ENCODE peak calls at places on chromosomes 3 and 15, in four cellular contexts. V, E, A and I are unnamed samples. For H3K4me1, the result is how much of the 10 kb centered on the place peaks cover.

GRCh38 chr15:43127752-43128151 is 5.6 kb upstream of the TMEM62 start:
- DNase-seq in V (no peak), A (no peak), E (no peak), I (no peak)

GRCh38 chr15:38636597-38636996 is 72.0 kb upstream of the RASGRP1 start:
- DNase-seq in A (no peak), E (no peak), V (no peak), I (no peak)

GRCh38 chr3:158261371-158261991 is 151.6 kb downstream of the RSRC1 start:
- DNase-seq in E (no peak), V (no peak), A (no peak), I (no peak)

GRCh38 chr15:73806698-73807483 is 53.7 kb upstream of the INSYN1 start:
- DNase-seq in E (no peak), A (no peak), V (no peak), I (no peak)

GRCh38 chr3:128794067-128794768 is 68.2 kb downstream of the RAB7A start:
- DNase-seq in A (no peak), E (no peak), V (no peak), I (peak)

GRCh38 chr3:120659834-120660233 is 22.2 kb downstream of the HGD start:
- DNase-seq in A (no peak), V (no peak), E (no peak), I (no peak)

GRCh38 chr15:48564690-48565089 is 80.8 kb downstream of the FBN1 start:
- DNase-seq in A (no peak), V (no peak), E (no peak), I (no peak)

GRCh38 chr3:82143661-82144405 is 382.4 kb upstream of the GBE1 start:
- DNase-seq in E (no peak), V (no peak), A (no peak), I (no peak)

GRCh38 chr3:175192536-175192935 is 333.4 kb downstream of the NAALADL2 start:
- DNase-seq in E (no peak), V (no peak), A (no peak), I (no peak)

GRCh38 chr15:88529021-88529630 is 17.4 kb downstream of the DET1 start:
- DNase-seq in V (no peak), A (no peak), E (no peak), I (no peak)

GRCh38 chr3:30282052-30282708 is 324.2 kb upstream of the TGFBR2 start:
- DNase-seq in V (no peak), E (no peak), A (no peak), I (peak)

GRCh38 chr3:173725507-173725906 is 328.0 kb downstream of the NLGN1 start:
- DNase-seq in A (no peak), V (no peak), E (no peak), I (no peak)

GRCh38 chr15:33154366-33155166 is 39.9 kb downstream of the FMN1 start:
- DNase-seq in E (peak), V (peak), A (no peak), I (no peak)

GRCh38 chr3:21783834-21784233 is 32.8 kb upstream of the ZNF385D start:
- DNase-seq in A (no peak), E (no peak), V (no peak), I (no peak)

GRCh38 chr15:75861750-75862402 is 18.6 kb downstream of the UBE2Q2 start:
- DNase-seq in A (no peak), V (no peak), E (no peak), I (no peak)

GRCh38 chr3:71564361-71564760 is 19.2 kb downstream of the FOXP1 start:
- DNase-seq in V (peak), A (no peak), E (no peak), I (no peak)

GRCh38 chr3:86990734-86991481 is at the start of gene VGLL3:
- DNase-seq in V (peak), A (no peak), E (peak), I (peak)

GRCh38 chr15:95825672-95826387 is 504.7 kb upstream of the NR2F2 start:
- DNase-seq in A (no peak), E (no peak), V (no peak), I (no peak)

GRCh38 chr15:28871168-28871567 is 14.6 kb upstream of the APBA2 start:
- DNase-seq in E (no peak), A (no peak), V (no peak), I (no peak)

GRCh38 chr3:154132777-154133375 is 11.7 kb downstream of the ARHGEF26 start:
- DNase-seq in E (no peak), A (no peak), V (no peak), I (no peak)

GRCh38 chr3:122676759-122677158 is 3.9 kb upstream of the PARP14 start:
- DNase-seq in E (no peak), V (no peak), A (no peak), I (no peak)

GRCh38 chr3:42351221-42351620 is 59.2 kb downstream of the LYZL4 start:
- DNase-seq in E (no peak), V (peak), A (no peak), I (no peak)

GRCh38 chr3:133381346-133382109 is 18.3 kb upstream of the BFSP2 start:
- DNase-seq in V (no peak), A (no peak), E (no peak), I (no peak)

GRCh38 chr3:16545413-16546185 is 32.1 kb upstream of the RFTN1 start:
- DNase-seq in V (no peak), E (no peak), A (no peak), I (no peak)

GRCh38 chr3:179971280-179971679 is 65.5 kb downstream of the PEX5L start:
- DNase-seq in E (no peak), V (no peak), A (no peak), I (no peak)

GRCh38 chr3:31235062-31235704 is 297.5 kb upstream of the STT3B start:
- DNase-seq in V (no peak), E (no peak), A (no peak), I (no peak)

GRCh38 chr3:45817788-45818523 is 21.6 kb upstream of the SLC6A20 start:
- DNase-seq in A (no peak), E (peak), V (peak), I (peak)

GRCh38 chr3:112629425-112629824 is 11.5 kb downstream of the CCDC80 start:
- DNase-seq in A (no peak), V (peak), E (no peak), I (peak)

GRCh38 chr3:83321891-83322290 is 1560.4 kb upstream of the GBE1 start:
- DNase-seq in V (no peak), A (no peak), E (no peak), I (no peak)

GRCh38 chr15:68378595-68378994 is 53.4 kb downstream of the ITGA11 start:
- DNase-seq in A (no peak), V (no peak), E (no peak), I (no peak)

GRCh38 chr15:40743921-40744809 is 10.9 kb downstream of the RMDN3 start:
- DNase-seq in E (no peak), A (no peak), V (no peak), I (no peak)

GRCh38 chr15:89161666-89162065 is 59.7 kb downstream of the RLBP1 start:
- DNase-seq in A (no peak), V (no peak), E (no peak), I (no peak)

GRCh38 chr3:126941721-126942270 is 41.1 kb upstream of the PLXNA1 start:
- DNase-seq in V (no peak), E (no peak), A (no peak), I (no peak)

GRCh38 chr3:112602217-112602838 is 38.6 kb downstream of the CCDC80 start:
- DNase-seq in A (no peak), E (no peak), V (no peak), I (no peak)

GRCh38 chr3:181239456-181239855 is 249.9 kb upstream of the DNAJC19 start:
- DNase-seq in E (no peak), V (no peak), A (no peak), I (no peak)

GRCh38 chr3:119310052-119310451 is 15.9 kb downstream of the ARHGAP31 start:
- DNase-seq in A (no peak), V (peak), E (no peak), I (peak)

GRCh38 chr3:71944482-71944881 is 159.5 kb upstream of the PROK2 start:
- DNase-seq in E (no peak), A (no peak), V (no peak), I (no peak)

GRCh38 chr15:34336947-34337556 is 529 bp downstream of the SLC12A6 start:
- DNase-seq in E (no peak), V (no peak), A (no peak), I (no peak)

GRCh38 chr3:128875556-128876120 is 3.8 kb upstream of the ACAD9 start:
- DNase-seq in A (no peak), E (peak), V (no peak), I (no peak)

DNA sequence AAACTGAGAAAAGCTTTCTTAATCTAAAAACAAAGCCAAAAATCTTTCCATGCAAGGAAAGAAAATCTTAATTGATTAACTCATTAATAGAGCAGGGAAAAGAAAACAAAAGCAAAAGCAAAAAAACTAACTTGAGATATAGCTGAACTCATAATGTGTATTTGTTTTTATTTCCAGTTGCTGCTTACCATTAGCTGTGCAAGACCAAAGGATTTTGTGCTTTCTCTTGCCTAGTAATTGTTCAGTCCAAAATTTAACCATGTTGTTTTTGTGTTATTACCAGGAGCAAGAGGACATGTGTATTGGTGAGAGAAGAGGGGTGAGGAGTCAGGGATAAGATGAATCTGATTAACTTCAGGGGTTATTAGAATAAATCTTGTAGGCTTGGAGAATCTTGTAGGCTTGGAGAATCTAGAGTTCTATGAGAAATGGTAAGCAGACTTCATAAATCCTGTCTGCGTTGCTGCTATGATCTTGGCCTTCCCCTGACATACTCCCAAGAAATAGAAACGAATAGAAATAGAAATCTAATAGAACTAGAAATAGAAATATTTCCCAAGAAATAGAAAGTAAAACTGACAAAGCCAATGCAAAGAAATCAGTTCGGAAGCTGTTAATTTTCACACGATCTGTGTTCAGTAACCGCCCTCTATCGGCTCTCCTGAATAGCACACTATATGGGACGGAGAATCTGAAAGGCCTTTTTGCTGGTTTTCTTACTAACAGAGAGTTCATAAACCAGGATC is 72.6 kb upstream of the TNFSF10 start:
- DNase-seq in E (no peak), A (no peak), V (peak), I (no peak)
- H3K27ac ChIP-seq in E (peak), A (peak), V (peak), I (peak)

GRCh38 chr15:67063689-67064606 is 1.5 kb upstream of the SMAD3 start:
- DNase-seq in E (peak), V (no peak), A (no peak), I (no peak)
- H3K4me3 ChIP-seq in E (peak), V (peak), A (no peak), I (no peak)

GRCh38 chr15:63371297-63371918 is 10.2 kb downstream of the CA12 start:
- DNase-seq in E (no peak), V (peak), A (no peak), I (no peak)

GRCh38 chr15:63372018-63372705 is 9.5 kb downstream of the CA12 start:
- DNase-seq in E (no peak), A (no peak), V (peak), I (peak)

GRCh38 chr15:63373866-63374548 is 7.6 kb downstream of the CA12 start:
- DNase-seq in E (no peak), V (no peak), A (no peak), I (no peak)

GRCh38 chr15:63373330-63373729 is 8.3 kb downstream of the CA12 start:
- DNase-seq in V (no peak), E (no peak), A (no peak), I (no peak)

GRCh38 chr15:63372753-63373152 is 8.9 kb downstream of the CA12 start:
- DNase-seq in V (no peak), E (no peak), A (no peak), I (no peak)
- H3K4me1 ChIP-seq in V (under half), E (under half), A (half or more), I (under half)

DNA sequence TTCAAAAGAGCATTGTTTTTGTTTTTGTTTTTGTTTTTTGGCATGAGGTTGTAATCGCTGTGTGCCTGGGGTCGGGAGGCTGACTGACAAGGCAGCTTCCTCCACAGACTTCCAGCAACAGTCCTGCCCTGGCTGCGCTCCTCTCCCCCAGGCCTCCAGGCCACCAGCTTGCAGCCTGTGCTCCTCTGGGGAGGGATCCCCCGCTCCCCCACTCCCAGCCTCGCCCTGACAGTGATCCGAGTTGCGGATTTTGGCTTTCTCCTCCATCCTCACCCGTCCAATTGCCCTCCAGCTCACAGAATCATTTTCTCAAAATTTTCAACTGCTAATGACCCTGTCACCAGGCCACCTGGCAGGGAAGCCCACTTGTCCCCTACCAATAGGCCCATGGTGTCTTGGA is 36.5 kb upstream of the PCSK6 start:
- DNase-seq in V (no peak), E (no peak), A (no peak), I (no peak)
- H3K27ac ChIP-seq in V (no peak), E (no peak), A (no peak), I (no peak)

DNA sequence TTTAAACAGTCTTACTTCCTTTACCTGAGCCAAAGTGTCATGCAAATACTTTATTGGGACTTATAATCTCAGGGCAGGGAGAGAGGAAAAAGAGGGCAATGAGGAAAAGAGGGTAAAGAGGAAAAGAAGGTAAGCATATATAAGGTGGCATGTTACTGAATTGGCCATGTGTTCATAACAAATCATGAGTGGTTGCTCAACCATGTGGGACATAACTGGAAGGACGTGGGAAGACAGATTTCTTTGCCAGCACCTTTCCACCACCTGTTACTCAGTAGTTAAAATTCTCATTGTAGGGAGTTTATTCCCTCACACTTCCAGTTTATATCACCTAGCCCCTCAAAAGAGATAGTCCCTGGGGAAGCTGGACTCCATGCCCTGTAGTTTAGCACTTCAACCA is 54.7 kb upstream of the TPRG1 start:
- DNase-seq in A (no peak), V (no peak), E (no peak), I (no peak)
- H3K4me3 ChIP-seq in A (no peak), V (no peak), E (no peak), I (no peak)

GRCh38 chr3:130839815-130840214 is 54.1 kb upstream of the ATP2C1 start:
- DNase-seq in A (no peak), E (no peak), V (no peak), I (no peak)

GRCh38 chr3:130841357-130841756 is 52.5 kb upstream of the ATP2C1 start:
- DNase-seq in E (no peak), V (no peak), A (no peak), I (no peak)

GRCh38 chr3:130846181-130846580 is 47.7 kb upstream of the ATP2C1 start:
- DNase-seq in V (no peak), E (no peak), A (no peak), I (no peak)

GRCh38 chr3:130844462-130844861 is 49.4 kb upstream of the ATP2C1 start:
- DNase-seq in V (no peak), A (no peak), E (no peak), I (no peak)

DNA sequence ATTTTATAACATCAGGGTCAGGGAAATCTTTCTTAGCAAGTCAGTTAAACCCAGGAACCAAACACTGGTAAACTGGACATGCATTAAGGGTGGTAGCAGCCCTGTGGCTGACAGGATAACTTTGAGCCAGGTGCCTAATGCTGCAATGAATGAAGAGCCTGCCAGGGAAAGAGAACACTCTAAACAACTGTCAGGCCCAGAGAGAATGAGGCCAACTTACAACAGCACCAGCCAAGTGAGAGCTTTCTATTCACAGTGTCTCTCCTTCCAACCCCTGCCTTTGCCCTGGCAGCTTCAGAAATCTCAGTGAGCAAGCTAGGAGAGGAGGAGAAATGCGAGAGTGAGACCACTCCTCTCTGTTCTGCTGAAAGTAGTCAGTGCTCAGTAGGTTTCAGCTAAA is 50.4 kb upstream of the ATP2C1 start:
- DNase-seq in V (no peak), E (no peak), A (no peak), I (no peak)
- H3K4me1 ChIP-seq in V (under half), E (under half), A (under half), I (under half)

DNA sequence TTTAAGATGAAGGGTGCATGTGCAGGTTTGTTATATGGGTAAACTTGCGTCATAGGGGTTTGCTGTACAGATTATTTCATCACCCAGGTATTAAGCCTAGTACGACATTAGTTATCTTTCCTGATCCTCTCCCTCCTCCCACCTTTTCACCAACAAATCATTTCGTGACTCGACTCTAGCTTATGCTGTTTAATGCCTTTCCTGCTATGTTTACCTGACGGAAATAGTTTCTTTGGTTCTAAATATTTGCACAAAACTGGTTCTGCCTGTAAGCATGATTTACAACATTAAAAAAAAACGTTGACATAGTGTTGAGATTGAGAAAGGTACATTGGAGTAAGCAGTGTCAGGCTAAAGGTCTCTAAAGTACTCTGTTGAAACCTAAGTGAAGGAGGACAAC is 2.4 kb downstream of the GNL3 start:
- DNase-seq in E (no peak), A (no peak), V (no peak), I (no peak)
- H3K27ac ChIP-seq in E (no peak), A (peak), V (no peak), I (no peak)

DNA sequence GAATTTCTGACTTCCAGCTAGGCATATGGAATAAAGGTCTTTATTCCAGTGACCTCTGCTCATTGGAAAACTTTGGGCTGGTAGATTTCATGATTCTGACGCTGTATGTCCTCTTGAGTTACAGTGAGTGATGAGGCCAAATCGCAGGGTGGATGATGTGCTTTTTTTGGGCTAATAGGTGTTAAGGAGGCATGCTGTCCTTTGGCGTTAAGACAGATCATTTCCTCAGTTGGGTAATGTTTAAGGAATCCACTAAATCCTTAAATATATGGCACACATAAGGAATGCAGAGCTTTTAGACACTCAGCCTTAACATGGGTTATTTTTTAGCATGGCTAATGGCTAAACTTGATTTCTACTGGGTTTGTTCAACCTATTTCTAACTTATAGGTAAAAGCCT is 87.9 kb downstream of the LPP start:
- DNase-seq in E (no peak), A (no peak), V (no peak), I (no peak)
- H3K4me3 ChIP-seq in E (no peak), A (no peak), V (no peak), I (no peak)